ENCODE peak calls at places on chromosomes 4 and X, in eight cellular contexts. I is HuH-7.5; O is AG08396; K is heart left ventricle; U is activated naive CD8-positive, alpha-beta T cell treated with anti-CD3 and anti-CD28 coated beads, Interleukin-2, amount 50 U/mL, for 24 hours; L is mesenteric fat pad; S is putamen; A is activated CD8-positive, alpha-beta memory T cell treated with anti-CD3 and anti-CD28 coated beads for 48 hours. N is an unnamed sample.

GRCh38 chr4:124386163-124386562 is 326.4 kb downstream of the ANKRD50 start:
- DNase-seq in A (no peak), O (no peak), K (no peak), U (no peak), S (no peak), L (no peak), I (no peak), N (no peak)

GRCh38 chr4:76072760-76073159 is 1.7 kb upstream of the ART3 start:
- DNase-seq in K (no peak), I (no peak), O (no peak), L (no peak), U (no peak), S (no peak), A (no peak), N (no peak)

GRCh38 chr4:67446811-67447210 is 98.5 kb downstream of the CENPC start:
- DNase-seq in O (no peak), L (no peak), I (no peak), S (no peak), K (no peak), U (no peak), A (no peak), N (no peak)

GRCh38 chrX:1239681-1240142 is 27.3 kb upstream of the CRLF2 start:
- DNase-seq in K (peak), U (peak), A (no peak), I (no peak), L (peak), S (peak), O (no peak), N (no peak)

GRCh38 chr4:121900132-121900983 is 30.1 kb upstream of the BBS7 start:
- DNase-seq in I (no peak), A (no peak), S (peak), U (peak), L (no peak), O (peak), K (peak), N (peak)

GRCh38 chrX:8345473-8345872 is 119.2 kb upstream of the VCX3B start:
- DNase-seq in U (no peak), K (no peak), L (no peak), A (no peak), I (no peak), S (no peak), O (no peak), N (no peak)

GRCh38 chr4:161356351-161356750 is 807.4 kb downstream of the FSTL5 start:
- DNase-seq in A (no peak), I (no peak), S (no peak), L (no peak), O (no peak), U (no peak), K (no peak), N (no peak)

GRCh38 chr4:98363431-98363830 is 102.2 kb downstream of the RAP1GDS1 start:
- DNase-seq in O (no peak), I (no peak), L (no peak), K (no peak), S (no peak), U (no peak), A (no peak), N (no peak)

GRCh38 chr4:61657016-61657415 is 456.9 kb downstream of the ADGRL3 start:
- DNase-seq in I (no peak), A (no peak), K (no peak), L (no peak), S (peak), U (no peak), O (no peak), N (no peak)

GRCh38 chrX:11435568-11435967 is 142.4 kb downstream of the AMELX start:
- DNase-seq in K (no peak), U (no peak), A (no peak), L (no peak), S (no peak), O (no peak), I (no peak), N (no peak)

GRCh38 chr4:169263791-169264392 is 6.9 kb downstream of the SH3RF1 start:
- DNase-seq in U (no peak), L (no peak), K (peak), I (no peak), S (no peak), O (no peak), A (no peak), N (no peak)

GRCh38 chr4:116332508-116332907 is 752.9 kb downstream of the TRAM1L1 start:
- DNase-seq in K (no peak), I (no peak), S (peak), L (no peak), A (no peak), O (no peak), U (no peak), N (no peak)